ENCODE peak calls at places on chromosome X, in seven cellular contexts. D is nephron progenitor cell, P is adrenal gland, N is cardiac fibroblast, M is sigmoid colon, I is endothelial cell, K is breast epithelium. E is an unnamed sample.

GRCh38 chrX:87409113-87409841 is 108.3 kb upstream of the KLHL4 start:
- DNase-seq in D (no peak), P (peak), N (peak), M (peak), I (no peak), K (peak), E (peak)

GRCh38 chrX:13197961-13198761 is 121.7 kb downstream of the ATXN3L start:
- DNase-seq in D (no peak), P (no peak), N (no peak), M (no peak), I (no peak), K (no peak), E (no peak)

GRCh38 chrX:137483554-137483953 is 82.4 kb upstream of the ZIC3 start:
- DNase-seq in D (no peak), P (no peak), N (no peak), M (no peak), I (no peak), K (no peak), E (no peak)

GRCh38 chrX:19829817-19830216 is 57.6 kb downstream of the SH3KBP1 start:
- DNase-seq in D (no peak), P (no peak), N (no peak), M (no peak), I (no peak), K (no peak), E (no peak)

GRCh38 chrX:141220342-141221008 is 21.8 kb downstream of the SPANXC start:
- DNase-seq in D (no peak), P (no peak), N (peak), M (no peak), I (no peak), K (no peak), E (peak)

GRCh38 chrX:107851215-107851614 is 25.5 kb downstream of the MID2 start:
- DNase-seq in D (no peak), P (no peak), N (peak), M (no peak), I (no peak), K (no peak), E (no peak)

GRCh38 chrX:148813422-148813821 is 313.0 kb downstream of the AFF2 start:
- DNase-seq in D (no peak), P (no peak), N (no peak), M (no peak), I (no peak), K (no peak), E (no peak)

GRCh38 chrX:149718757-149719156 is 6.9 kb downstream of the MAGEA11 start:
- DNase-seq in D (no peak), P (no peak), N (no peak), M (no peak), I (no peak), K (no peak), E (no peak)

GRCh38 chrX:119093991-119094741 is 21.4 kb downstream of the CT47C1 start:
- DNase-seq in D (no peak), P (no peak), N (no peak), M (no peak), I (no peak), K (no peak), E (no peak)

GRCh38 chrX:131262738-131263679 is 26.1 kb downstream of the IGSF1 start:
- DNase-seq in D (peak), P (no peak), N (no peak), M (no peak), I (peak), K (no peak), E (no peak)

GRCh38 chrX:155027509-155028066 is 944 bp downstream of the FUNDC2 start:
- DNase-seq in D (no peak), P (peak), N (peak), M (peak), I (no peak), K (no peak), E (peak)

GRCh38 chrX:36867143-36867542 is 141.0 kb upstream of the FAM47C start:
- DNase-seq in D (no peak), P (no peak), N (peak), M (no peak), I (peak), K (no peak), E (peak)

GRCh38 chrX:31483336-31483735 is 411.5 kb upstream of the FTHL17 start:
- DNase-seq in D (no peak), P (no peak), N (peak), M (no peak), I (no peak), K (peak), E (peak)

GRCh38 chrX:48045410-48046311 is 25.8 kb downstream of the ZNF630 start:
- DNase-seq in D (no peak), P (peak), N (peak), M (no peak), I (no peak), K (no peak), E (no peak)

GRCh38 chrX:20144491-20144890 is 2.9 kb upstream of the EIF1AX start:
- DNase-seq in D (no peak), P (no peak), N (no peak), M (no peak), I (no peak), K (no peak), E (no peak)

GRCh38 chrX:155026727-155027508 is at the start of gene FUNDC2:
- DNase-seq in D (peak), P (peak), N (peak), M (peak), I (peak), K (peak), E (peak)

GRCh38 chrX:119622356-119623232 is 16.4 kb upstream of the NKRF start:
- DNase-seq in D (no peak), P (peak), N (peak), M (peak), I (no peak), K (no peak), E (peak)

GRCh38 chrX:103613362-103613761 is 5.6 kb downstream of the TCEAL3 start:
- DNase-seq in D (no peak), P (no peak), N (no peak), M (no peak), I (no peak), K (no peak), E (no peak)

GRCh38 chrX:16743604-16744325 is 24.4 kb downstream of the SYAP1 start:
- DNase-seq in D (no peak), P (peak), N (peak), M (no peak), I (no peak), K (no peak), E (peak)

GRCh38 chrX:28312965-28313364 is 274.3 kb upstream of the IL1RAPL1 start:
- DNase-seq in D (no peak), P (no peak), N (no peak), M (no peak), I (no peak), K (no peak), E (peak)

GRCh38 chrX:124395145-124395858 is 48.9 kb downstream of the SH2D1A start:
- DNase-seq in D (no peak), P (no peak), N (no peak), M (no peak), I (no peak), K (no peak), E (no peak)

GRCh38 chrX:45322820-45323219 is 122.1 kb upstream of the DIPK2B start:
- DNase-seq in D (no peak), P (no peak), N (peak), M (no peak), I (no peak), K (no peak), E (no peak)

GRCh38 chrX:129145898-129146297 is 377.4 kb downstream of the SMARCA1 start:
- DNase-seq in D (no peak), P (no peak), N (no peak), M (no peak), I (no peak), K (no peak), E (no peak)

GRCh38 chrX:117972681-117973080 is 143.9 kb downstream of the KLHL13 start:
- DNase-seq in D (no peak), P (no peak), N (no peak), M (no peak), I (no peak), K (no peak), E (no peak)

GRCh38 chrX:136064661-136065043 is 79.4 kb downstream of the SLC9A6 start:
- DNase-seq in D (no peak), P (no peak), N (no peak), M (no peak), I (no peak), K (no peak), E (no peak)

GRCh38 chrX:17606211-17606610 is 131.1 kb upstream of the SCML1 start:
- DNase-seq in D (no peak), P (no peak), N (no peak), M (no peak), I (no peak), K (no peak), E (no peak)

GRCh38 chrX:110588164-110588563 is 207.5 kb downstream of the CHRDL1 start:
- DNase-seq in D (peak), P (no peak), N (no peak), M (no peak), I (no peak), K (no peak), E (no peak)

GRCh38 chrX:45479835-45480422 is 279.3 kb upstream of the DIPK2B start:
- DNase-seq in D (no peak), P (no peak), N (peak), M (no peak), I (no peak), K (no peak), E (peak)

GRCh38 chrX:14050704-14051103 is 21.0 kb upstream of the GEMIN8 start:
- DNase-seq in D (no peak), P (no peak), N (no peak), M (no peak), I (no peak), K (no peak), E (no peak)

GRCh38 chrX:153726286-153727107 is 1.8 kb downstream of the ABCD1 start:
- DNase-seq in D (peak), P (peak), N (peak), M (peak), I (peak), K (no peak), E (no peak)

GRCh38 chrX:151402719-151403390 is 5.8 kb downstream of the VMA21 start:
- DNase-seq in D (no peak), P (peak), N (no peak), M (peak), I (no peak), K (no peak), E (no peak)

GRCh38 chrX:74446876-74447275 is 25.6 kb downstream of the SLC16A2 start:
- DNase-seq in D (no peak), P (no peak), N (no peak), M (no peak), I (no peak), K (no peak), E (no peak)

GRCh38 chrX:148024425-148025148 is 43.5 kb downstream of the FMR1NB start:
- DNase-seq in D (no peak), P (no peak), N (no peak), M (no peak), I (no peak), K (no peak), E (no peak)

GRCh38 chrX:101478366-101478765 is 6.9 kb upstream of the ARMCX4 start:
- DNase-seq in D (no peak), P (no peak), N (no peak), M (no peak), I (no peak), K (no peak), E (no peak)

GRCh38 chrX:112759512-112759911 is 79.8 kb upstream of the LHFPL1 start:
- DNase-seq in D (no peak), P (no peak), N (no peak), M (no peak), I (no peak), K (no peak), E (no peak)

GRCh38 chrX:112761239-112762207 is 79.1 kb downstream of the AMOT start:
- DNase-seq in D (no peak), P (no peak), N (no peak), M (no peak), I (no peak), K (no peak), E (peak)

GRCh38 chrX:112760697-112761096 is 79.9 kb downstream of the AMOT start:
- DNase-seq in D (no peak), P (no peak), N (no peak), M (no peak), I (no peak), K (no peak), E (no peak)
- TF ChIP-seq CTCF in D (no peak), P (no peak), N (no peak), M (no peak), I (no peak), K (no peak), E (peak)

GRCh38 chrX:26851981-26852380 is 611.2 kb downstream of the PPP4R3C start:
- DNase-seq in D (no peak), P (no peak), N (peak), M (no peak), I (no peak), K (no peak), E (no peak)
- TF ChIP-seq CTCF in D (peak), P (no peak), N (no peak), M (no peak), I (no peak), K (no peak), E (no peak)

GRCh38 chrX:25721564-25721963 is 416.6 kb upstream of the MAGEB18 start:
- DNase-seq in D (no peak), P (no peak), N (peak), M (no peak), I (no peak), K (no peak), E (no peak)
- TF ChIP-seq CTCF in D (peak), P (peak), N (peak), M (no peak), I (no peak), K (no peak), E (peak)

GRCh38 chrX:39162322-39162721 is 361.1 kb downstream of the MID1IP1 start:
- DNase-seq in D (peak), P (no peak), N (no peak), M (no peak), I (peak), K (no peak), E (no peak)
- TF ChIP-seq CTCF in D (peak), P (no peak), N (no peak), M (peak), I (no peak), K (no peak), E (no peak)

E was measured in astrocyte of the cerebellum.